ENCODE peak calls at places on chromosomes 2 and 18, in nine cellular contexts. R, G, N, K, M, V, U, Q and P are unnamed samples.

GRCh38 chr2:206962966-206963365 is 23.6 kb downstream of the CPO start:
- DNase-seq in R (no peak), G (no peak), N (no peak), K (peak), M (no peak), V (no peak), U (no peak), Q (no peak), P (no peak)

GRCh38 chr2:186399082-186399644 is 86.9 kb upstream of the ZC3H15 start:
- DNase-seq in R (no peak), G (no peak), N (no peak), K (no peak), M (no peak), V (no peak), U (no peak), Q (no peak), P (no peak)

GRCh38 chr18:13463526-13463925 is 245.0 kb downstream of the LDLRAD4 start:
- DNase-seq in R (no peak), G (no peak), N (no peak), K (no peak), M (no peak), V (no peak), U (no peak), Q (no peak), P (no peak)

GRCh38 chr2:45210466-45211195 is 201.4 kb upstream of the SIX2 start:
- DNase-seq in R (no peak), G (peak), N (no peak), K (peak), M (no peak), V (no peak), U (no peak), Q (no peak), P (no peak)

GRCh38 chr2:54204476-54204875 is 51.6 kb downstream of the TSPYL6 start:
- DNase-seq in R (no peak), G (no peak), N (no peak), K (no peak), M (no peak), V (no peak), U (no peak), Q (no peak), P (no peak)

GRCh38 chr18:21117385-21118135 is 5.9 kb upstream of the ROCK1 start:
- DNase-seq in R (no peak), G (peak), N (no peak), K (no peak), M (no peak), V (no peak), U (no peak), Q (no peak), P (no peak)

GRCh38 chr2:128420131-128420530 is 101.5 kb upstream of the HS6ST1 start:
- DNase-seq in R (no peak), G (no peak), N (no peak), K (peak), M (no peak), V (no peak), U (no peak), Q (peak), P (peak)

GRCh38 chr2:3377279-3377611 is 373 bp downstream of the EIPR1 start:
- DNase-seq in R (no peak), G (peak), N (peak), K (no peak), M (no peak), V (peak), U (no peak), Q (no peak), P (no peak)

GRCh38 chr2:240970104-240970503 is 28.3 kb upstream of the SNED1 start:
- DNase-seq in R (no peak), G (no peak), N (no peak), K (no peak), M (no peak), V (no peak), U (no peak), Q (no peak), P (no peak)

GRCh38 chr2:8976419-8976818 is 27.1 kb downstream of the MBOAT2 start:
- DNase-seq in R (no peak), G (no peak), N (no peak), K (no peak), M (no peak), V (no peak), U (no peak), Q (no peak), P (no peak)

GRCh38 chr2:160322320-160322719 is 122.2 kb upstream of the ITGB6 start:
- DNase-seq in R (no peak), G (no peak), N (no peak), K (no peak), M (no peak), V (no peak), U (no peak), Q (no peak), P (no peak)

GRCh38 chr2:140580799-140581198 is 1550.0 kb downstream of the LRP1B start:
- DNase-seq in R (no peak), G (peak), N (no peak), K (no peak), M (no peak), V (no peak), U (no peak), Q (no peak), P (no peak)

GRCh38 chr2:160109939-160110673 is 47.7 kb upstream of the PLA2R1 start:
- DNase-seq in R (peak), G (peak), N (peak), K (no peak), M (peak), V (peak), U (peak), Q (no peak), P (peak)

GRCh38 chr2:57139179-57139578 is 907.4 kb upstream of the VRK2 start:
- DNase-seq in R (no peak), G (no peak), N (no peak), K (no peak), M (no peak), V (no peak), U (no peak), Q (no peak), P (no peak)

GRCh38 chr2:37654932-37655331 is 16.5 kb downstream of the CDC42EP3 start:
- DNase-seq in R (no peak), G (no peak), N (no peak), K (no peak), M (no peak), V (no peak), U (no peak), Q (no peak), P (no peak)

GRCh38 chr2:147441140-147441539 is 403.7 kb upstream of the ACVR2A start:
- DNase-seq in R (no peak), G (no peak), N (no peak), K (no peak), M (no peak), V (no peak), U (no peak), Q (no peak), P (no peak)

GRCh38 chr2:99481941-99482340 is 7.9 kb downstream of the REV1 start:
- DNase-seq in R (no peak), G (peak), N (no peak), K (peak), M (no peak), V (peak), U (no peak), Q (no peak), P (no peak)

GRCh38 chr2:47037678-47038077 is 117.4 kb downstream of the STPG4 start:
- DNase-seq in R (no peak), G (no peak), N (no peak), K (no peak), M (no peak), V (no peak), U (no peak), Q (no peak), P (no peak)

GRCh38 chr2:60512641-60513040 is 40.8 kb downstream of the BCL11A start:
- DNase-seq in R (no peak), G (no peak), N (no peak), K (no peak), M (no peak), V (no peak), U (no peak), Q (no peak), P (no peak)

GRCh38 chr18:8847900-8848299 is 142.5 kb downstream of the MTCL1 start:
- DNase-seq in R (no peak), G (peak), N (no peak), K (no peak), M (no peak), V (peak), U (no peak), Q (no peak), P (peak)

GRCh38 chr2:101770672-101771071 is 73.2 kb downstream of the MAP4K4 start:
- DNase-seq in R (peak), G (peak), N (peak), K (peak), M (peak), V (no peak), U (no peak), Q (no peak), P (no peak)

GRCh38 chr18:58247363-58247834 is 203.4 kb downstream of the NEDD4L start:
- DNase-seq in R (no peak), G (no peak), N (no peak), K (peak), M (no peak), V (peak), U (no peak), Q (no peak), P (peak)

GRCh38 chr2:168028377-168028776 is 219.0 kb downstream of the STK39 start:
- DNase-seq in R (no peak), G (no peak), N (no peak), K (no peak), M (no peak), V (no peak), U (no peak), Q (no peak), P (no peak)

GRCh38 chr18:22691988-22692710 is 241.0 kb upstream of the RBBP8 start:
- DNase-seq in R (no peak), G (peak), N (no peak), K (no peak), M (no peak), V (no peak), U (no peak), Q (no peak), P (no peak)

GRCh38 chr2:234147335-234147861 is 96.9 kb downstream of the SPP2 start:
- DNase-seq in R (no peak), G (no peak), N (no peak), K (no peak), M (no peak), V (no peak), U (no peak), Q (no peak), P (no peak)

GRCh38 chr18:60549338-60549960 is 176.9 kb upstream of the MC4R start:
- DNase-seq in R (peak), G (peak), N (peak), K (no peak), M (no peak), V (peak), U (no peak), Q (no peak), P (no peak)

GRCh38 chr18:23740105-23740830 is 51.0 kb downstream of the LAMA3 start:
- DNase-seq in R (peak), G (peak), N (no peak), K (peak), M (no peak), V (no peak), U (no peak), Q (no peak), P (no peak)

GRCh38 chr18:56021814-56022205 is 433.8 kb upstream of the TCF4 start:
- DNase-seq in R (no peak), G (no peak), N (no peak), K (no peak), M (no peak), V (no peak), U (no peak), Q (no peak), P (no peak)

GRCh38 chr2:190984595-190984994 is 29.4 kb downstream of the STAT1 start:
- DNase-seq in R (no peak), G (peak), N (no peak), K (no peak), M (no peak), V (no peak), U (no peak), Q (no peak), P (no peak)

GRCh38 chr18:48297139-48297538 is 112.0 kb downstream of the ZBTB7C start:
- DNase-seq in R (no peak), G (no peak), N (no peak), K (no peak), M (no peak), V (no peak), U (no peak), Q (no peak), P (no peak)

GRCh38 chr2:71389379-71390072 is 57.9 kb downstream of the ZNF638 start:
- DNase-seq in R (no peak), G (no peak), N (no peak), K (no peak), M (no peak), V (no peak), U (no peak), Q (no peak), P (no peak)

GRCh38 chr2:160465406-160465805 is 28.2 kb downstream of the RBMS1 start:
- DNase-seq in R (no peak), G (peak), N (no peak), K (no peak), M (no peak), V (no peak), U (no peak), Q (no peak), P (no peak)